ENCODE peak calls at places on chromosomes 6 and 20, in five cellular contexts. W, A, Q, Z and Y are unnamed samples.

GRCh38 chr20:57810511-57811372 is 100.9 kb upstream of the PMEPA1 start:
- DNase-seq in W (no peak), Q (peak; percentile 33), A (peak; percentile 12), Z (no peak), Y (no peak)

GRCh38 chr6:16543491-16543890 is 217.8 kb downstream of the ATXN1 start:
- DNase-seq in A (no peak), W (no peak), Q (no peak), Z (no peak), Y (no peak)

GRCh38 chr6:163466839-163467390 is 52.4 kb downstream of the QKI start:
- DNase-seq in Z (no peak), Q (no peak), W (no peak), A (no peak), Y (no peak)

GRCh38 chr6:158284340-158285210 is 27.7 kb upstream of the TULP4 start:
- DNase-seq in W (peak; percentile 74), A (no peak), Q (peak; percentile 54), Z (peak; percentile 10), Y (no peak)

GRCh38 chr20:36605309-36606170 is at the start of gene RAB5IF:
- DNase-seq in A (peak; percentile 99), Z (peak; percentile 97), Q (peak; percentile 99), W (peak; percentile 99), Y (peak; percentile 99)

GRCh38 chr6:52399511-52400315 is 20.4 kb upstream of the EFHC1 start:
- DNase-seq in W (peak; percentile 51), Z (peak; percentile 26), A (peak; percentile 56), Q (peak; percentile 77), Y (no peak)

GRCh38 chr6:101266063-101266462 is 127.4 kb upstream of the GRIK2 start:
- DNase-seq in A (no peak), W (peak; percentile 60), Q (no peak), Z (no peak), Y (no peak)

GRCh38 chr20:45114465-45115385 is at the start of gene WFDC5:
- DNase-seq in W (peak; percentile 1), A (no peak), Q (no peak), Z (peak; percentile 43), Y (no peak)

GRCh38 chr20:59560588-59561227 is 43.6 kb upstream of the PHACTR3 start:
- DNase-seq in A (no peak), Z (no peak), Q (peak; percentile 53), W (peak; percentile 39), Y (no peak)
- H3K27me3 ChIP-seq in A (no peaks in the 10 kb centered on the region), Z (no peaks in the 10 kb centered on the region), Q (peaks cover 34% of the 10 kb centered on the region), W (peaks cover 43% of the 10 kb centered on the region), Y (peaks cover 25% of the 10 kb centered on the region)

DNA sequence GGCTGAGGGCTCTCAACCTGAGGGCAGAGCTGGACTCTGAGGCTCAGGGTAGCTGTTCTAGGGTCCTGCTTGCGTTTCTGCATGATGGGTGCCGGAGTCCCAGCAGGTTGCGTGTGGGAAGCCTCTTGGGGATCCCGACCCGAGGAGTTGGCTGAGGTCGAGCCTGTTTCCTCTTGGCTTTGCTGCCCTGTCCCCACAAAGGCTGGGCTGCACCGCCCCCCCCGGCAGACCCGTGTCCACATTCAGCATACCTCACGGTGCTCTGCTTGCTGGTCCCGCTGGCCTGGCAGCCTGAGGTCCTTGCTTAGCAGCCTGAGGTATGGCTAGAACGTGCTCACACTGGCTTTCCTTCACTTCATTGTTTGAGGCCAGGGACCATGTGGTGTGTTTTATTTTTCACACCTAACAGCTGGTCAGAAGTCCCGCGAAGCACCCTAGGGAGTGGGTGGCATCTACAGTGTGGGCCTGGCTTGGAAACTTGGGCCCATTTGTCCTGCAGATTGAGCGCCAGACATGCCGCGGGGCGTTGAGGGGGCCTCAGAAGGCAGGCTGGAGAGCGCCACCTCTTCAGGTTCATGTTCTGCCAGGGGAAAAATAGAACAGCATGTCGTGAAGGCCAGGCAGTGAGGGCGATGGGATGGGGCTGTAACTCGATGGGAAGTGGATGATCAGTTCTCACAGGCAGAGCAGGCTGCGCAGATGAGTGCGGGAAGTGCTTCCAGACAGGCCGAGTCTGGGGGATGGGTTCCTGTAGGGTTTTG is 9.5 kb downstream of the LSM14B start:
- DNase-seq in W (no peak), A (no peak), Q (no peak), Z (no peak), Y (no peak)
- H3K36me3 ChIP-seq in W (no peaks in the 10 kb centered on the region), A (peaks cover 42% of the 10 kb centered on the region), Q (peaks cover 7% of the 10 kb centered on the region), Z (peaks cover 34% of the 10 kb centered on the region), Y (peaks cover 99% of the 10 kb centered on the region)

GRCh38 chr20:32478576-32478975 is 106.6 kb downstream of the NOL4L start:
- DNase-seq in Q (no peak), Z (no peak), W (no peak), A (no peak), Y (no peak)

GRCh38 chr20:32479012-32479411 is 106.1 kb downstream of the NOL4L start:
- DNase-seq in W (no peak), Z (no peak), A (no peak), Q (no peak), Y (no peak)

GRCh38 chr20:32476684-32477593 is 108.2 kb downstream of the NOL4L start:
- DNase-seq in A (no peak), W (no peak), Q (no peak), Z (no peak), Y (no peak)

GRCh38 chr20:32479697-32480140 is 105.4 kb downstream of the NOL4L start:
- DNase-seq in Q (no peak), Z (no peak), W (no peak), A (no peak), Y (no peak)

DNA sequence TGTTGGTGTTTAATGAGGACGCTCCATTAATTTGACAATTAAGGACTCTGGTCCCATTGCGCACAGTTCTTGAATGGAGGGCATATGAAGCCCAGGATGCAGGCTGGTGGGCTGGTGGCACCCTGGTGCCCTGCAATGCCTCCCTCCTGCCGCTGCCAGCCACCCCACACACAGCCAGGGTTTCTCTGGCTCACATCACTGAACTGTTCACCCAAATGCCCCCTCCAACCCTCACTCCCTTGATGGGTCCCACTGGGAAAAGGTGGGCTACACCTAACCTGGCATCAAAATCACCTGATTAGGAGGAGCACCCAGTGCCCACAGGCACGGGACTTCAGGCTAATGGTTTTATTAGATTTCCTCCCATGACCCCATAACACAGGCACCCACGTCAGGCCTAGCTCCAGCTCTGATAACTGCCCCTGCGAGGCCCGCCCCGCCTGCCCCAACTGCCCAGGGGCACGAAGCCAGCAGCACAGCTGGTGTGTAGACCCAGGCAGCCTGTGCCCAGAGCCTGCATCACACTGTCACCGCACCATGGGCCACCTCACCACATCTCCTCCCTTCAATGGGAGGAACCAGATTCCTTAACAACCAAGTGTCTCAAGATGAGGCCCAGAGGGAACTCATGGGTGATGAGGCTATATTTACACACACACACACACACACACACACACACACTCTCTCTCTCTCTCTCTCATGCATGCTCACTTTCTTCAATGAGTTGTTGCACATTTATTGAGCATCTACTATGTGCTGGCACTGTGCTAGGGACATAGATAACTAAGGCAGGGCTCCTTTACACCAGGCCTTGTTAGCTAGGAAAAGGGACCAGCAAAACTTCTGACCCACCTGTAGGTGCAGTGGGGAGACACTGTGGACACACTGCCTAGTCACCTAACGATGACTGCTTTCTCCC is 107.3 kb downstream of the NOL4L start:
- DNase-seq in Z (no peak), W (no peak), A (peak; percentile 82), Q (no peak), Y (no peak)
- H3K4me1 ChIP-seq in Z (peaks cover 33% of the 10 kb centered on the region), W (no peaks in the 10 kb centered on the region), A (peaks cover 96% of the 10 kb centered on the region), Q (peaks cover 68% of the 10 kb centered on the region), Y (peaks cover 90% of the 10 kb centered on the region)

GRCh38 chr20:662289-663192 is 9.5 kb upstream of the SRXN1 start:
- DNase-seq in A (no peak), Z (no peak), W (no peak), Q (no peak), Y (no peak)
- H3K27me3 ChIP-seq in A (no peaks in the 10 kb centered on the region), Z (peaks cover 15% of the 10 kb centered on the region), W (peaks cover 43% of the 10 kb centered on the region), Q (peaks cover 52% of the 10 kb centered on the region), Y (peaks cover 27% of the 10 kb centered on the region)

GRCh38 chr6:35905141-35905785 is 15.6 kb downstream of the SRPK1 start:
- DNase-seq in W (no peak), Q (no peak), A (no peak), Z (no peak), Y (no peak)

GRCh38 chr6:35906499-35906846 is 14.4 kb downstream of the SRPK1 start:
- DNase-seq in A (no peak), Z (no peak), W (no peak), Q (no peak), Y (no peak)

GRCh38 chr6:35903679-35904078 is 17.2 kb downstream of the SRPK1 start:
- DNase-seq in A (no peak), Z (no peak), Q (no peak), W (no peak), Y (no peak)

GRCh38 chr6:35905841-35906498 is 14.9 kb downstream of the SRPK1 start:
- DNase-seq in A (no peak), W (no peak), Z (no peak), Q (no peak), Y (no peak)

DNA sequence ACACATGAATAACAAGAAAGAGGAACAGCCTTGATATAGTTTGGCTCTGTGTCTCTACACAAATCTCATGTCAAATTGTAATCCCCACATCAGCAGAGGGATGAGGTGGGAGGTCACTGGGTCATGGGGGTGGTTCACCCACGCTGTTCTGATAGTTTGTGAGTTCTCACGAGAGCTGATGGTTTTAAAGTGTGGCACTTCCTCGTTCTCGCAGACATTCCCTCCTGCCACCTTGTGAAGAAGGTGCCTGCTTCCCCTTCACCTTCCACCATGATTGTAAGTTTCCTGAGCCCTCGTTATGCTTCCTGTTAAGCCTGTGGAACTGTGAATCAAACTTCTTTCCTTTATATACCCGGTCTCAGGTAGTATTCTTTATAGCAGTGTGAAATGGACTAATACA is 13.1 kb downstream of the SRPK1 start:
- DNase-seq in A (no peak), Q (no peak), W (no peak), Z (no peak), Y (no peak)
- H3K36me3 ChIP-seq in A (no peaks in the 10 kb centered on the region), Q (peaks cover 35% of the 10 kb centered on the region), W (peaks cover 15% of the 10 kb centered on the region), Z (no peaks in the 10 kb centered on the region), Y (no peaks in the 10 kb centered on the region)

GRCh38 chr6:36678488-36679042 is at the start of gene CDKN1A:
- DNase-seq in Q (peak; percentile 97), Z (peak; percentile 95), W (peak; percentile 91), A (peak; percentile 96), Y (peak; percentile 95)
- H3K4me1 ChIP-seq in Q (peaks cover 32% of the 10 kb centered on the region), Z (no peaks in the 10 kb centered on the region), W (peaks cover 33% of the 10 kb centered on the region), A (peaks cover 57% of the 10 kb centered on the region), Y (peaks cover 20% of the 10 kb centered on the region)

GRCh38 chr6:26260791-26261484 is 104.1 kb upstream of the BTN3A2 start:
- DNase-seq in Q (no peak), W (no peak), Z (no peak), A (no peak), Y (no peak)
- H3K27me3 ChIP-seq in Q (no peaks in the 10 kb centered on the region), W (no peaks in the 10 kb centered on the region), Z (no peaks in the 10 kb centered on the region), A (no peaks in the 10 kb centered on the region), Y (peaks cover 40% of the 10 kb centered on the region)

GRCh38 chr20:62947532-62948300 is 4.8 kb upstream of the SLC17A9 start:
- DNase-seq in Z (no peak), Q (no peak), W (no peak), A (no peak), Y (no peak)
- H3K36me3 ChIP-seq in Z (peaks cover 7% of the 10 kb centered on the region), Q (no peaks in the 10 kb centered on the region), W (no peaks in the 10 kb centered on the region), A (peaks cover 25% of the 10 kb centered on the region), Y (peaks cover 69% of the 10 kb centered on the region)

GRCh38 chr6:31794294-31794865 is 1.2 kb downstream of the VARS1 start:
- DNase-seq in Z (no peak), A (no peak), Q (peak; percentile 70), W (peak; percentile 30), Y (no peak)

GRCh38 chr6:31794866-31795615 is 511 bp downstream of the VARS1 start:
- DNase-seq in W (no peak), A (no peak), Z (peak; percentile 24), Q (no peak), Y (no peak)

GRCh38 chr6:31792090-31792374 is 3.5 kb downstream of the VARS1 start:
- DNase-seq in A (no peak), W (no peak), Q (no peak), Z (no peak), Y (no peak)

GRCh38 chr6:31791324-31792089 is 4.0 kb downstream of the VARS1 start:
- DNase-seq in Q (peak; percentile 82), Z (no peak), A (peak; percentile 46), W (no peak), Y (no peak)

GRCh38 chr6:31792741-31793140 is 2.8 kb downstream of the VARS1 start:
- DNase-seq in Z (no peak), A (no peak), W (no peak), Q (no peak), Y (no peak)
- H3K4me1 ChIP-seq in Z (peaks cover 3% of the 10 kb centered on the region), A (peaks cover 22% of the 10 kb centered on the region), W (peaks cover 19% of the 10 kb centered on the region), Q (peaks cover 7% of the 10 kb centered on the region), Y (no peaks in the 10 kb centered on the region)